ENCODE peak calls at places on chromosome 4, in seven cellular contexts. E is left lung; U is endothelial cell; R is stimulated activated CD4-positive, alpha-beta T cell treated with anti-CD3 and anti-CD28 coated beads, Interleukin-12 subunit alpha, Interleukin-12 subunit beta, amount 100 ng/mL, for 24 hours; Z is RPMI7951; D is central memory CD4-positive, alpha-beta T cell; S is NCI-H1092. A is an unnamed sample.

GRCh38 chr4:61505773-61506640 is 305.9 kb downstream of the ADGRL3 start:
- DNase-seq in R (no peak), D (no peak), E (no peak), U (no peak), S (no peak), Z (no peak), A (no peak)

GRCh38 chr4:65623509-65623908 is 46.8 kb downstream of the EPHA5 start:
- DNase-seq in D (no peak), U (no peak), E (no peak), R (no peak), Z (peak; percentile 24), S (no peak), A (no peak)

GRCh38 chr4:155891058-155891457 is 12.4 kb upstream of the TDO2 start:
- DNase-seq in S (no peak), Z (peak; percentile 83), R (no peak), D (no peak), U (no peak), E (no peak), A (no peak)

GRCh38 chr4:3766207-3766790 is at the start of gene ADRA2C:
- DNase-seq in D (no peak), R (no peak), Z (no peak), S (no peak), U (peak; percentile 32), E (no peak), A (no peak)

GRCh38 chr4:139582044-139582443 is 26.0 kb upstream of the SETD7 start:
- DNase-seq in S (no peak), D (no peak), E (no peak), U (no peak), R (no peak), Z (no peak), A (no peak)

GRCh38 chr4:95516528-95517011 is 32.2 kb downstream of the UNC5C start:
- DNase-seq in S (no peak), Z (no peak), R (no peak), U (no peak), E (no peak), D (no peak), A (no peak)

GRCh38 chr4:133270021-133270570 is 121.0 kb downstream of the PCDH10 start:
- DNase-seq in R (no peak), U (no peak), E (no peak), S (no peak), D (no peak), Z (no peak), A (no peak)

GRCh38 chr4:152294331-152294730 is 241.6 kb downstream of the FBXW7 start:
- DNase-seq in D (no peak), Z (no peak), E (no peak), R (no peak), U (no peak), S (no peak), A (no peak)

GRCh38 chr4:171954650-171955049 is 141.4 kb downstream of the GALNTL6 start:
- DNase-seq in D (no peak), Z (no peak), S (no peak), U (no peak), R (no peak), E (no peak), A (no peak)

GRCh38 chr4:158936238-158936637 is 166.6 kb upstream of the RAPGEF2 start:
- DNase-seq in S (no peak), E (no peak), D (no peak), U (no peak), Z (peak; percentile 15), R (no peak), A (no peak)

GRCh38 chr4:55080174-55080865 is 45.1 kb downstream of the KDR start:
- DNase-seq in D (no peak), E (no peak), R (no peak), S (no peak), U (no peak), Z (no peak), A (no peak)

GRCh38 chr4:105683038-105683437 is 25.5 kb downstream of the INTS12 start:
- DNase-seq in D (no peak), Z (no peak), U (no peak), E (no peak), R (no peak), S (no peak), A (no peak)

GRCh38 chr4:95248713-95249401 is 299.9 kb downstream of the UNC5C start:
- DNase-seq in E (no peak), Z (no peak), U (no peak), R (no peak), D (no peak), S (no peak), A (no peak)

GRCh38 chr4:2712261-2712842 is 43.8 kb downstream of the TNIP2 start:
- DNase-seq in E (no peak), S (no peak), U (peak; percentile 33), R (no peak), Z (peak; percentile 23), D (no peak), A (no peak)

GRCh38 chr4:156642161-156642560 is 329.4 kb downstream of the PDGFC start:
- DNase-seq in R (no peak), S (no peak), E (no peak), U (no peak), D (no peak), Z (peak; percentile 49), A (no peak)

GRCh38 chr4:82493721-82494425 is 63.5 kb downstream of the ENOPH1 start:
- DNase-seq in S (no peak), U (no peak), E (no peak), R (no peak), D (no peak), Z (peak; percentile 9), A (no peak)

GRCh38 chr4:3375688-3376087 is 66.1 kb upstream of the HGFAC start:
- DNase-seq in R (no peak), Z (peak; percentile 92), U (no peak), E (peak; percentile 62), D (no peak), S (peak; percentile 32), A (no peak)

GRCh38 chr4:90078440-90078839 is 48.8 kb upstream of the CCSER1 start:
- DNase-seq in Z (no peak), U (no peak), E (no peak), S (no peak), D (no peak), R (no peak), A (no peak)

GRCh38 chr4:20421586-20421985 is 169.9 kb downstream of the SLIT2 start:
- DNase-seq in Z (no peak), U (no peak), S (no peak), R (no peak), E (no peak), D (no peak), A (no peak)

GRCh38 chr4:77582151-77582550 is 23.5 kb upstream of the CXCL13 start:
- DNase-seq in S (no peak), R (no peak), D (no peak), Z (no peak), E (no peak), U (no peak), A (no peak)

GRCh38 chr4:140056015-140056414 is 98.0 kb downstream of the MAML3 start:
- DNase-seq in S (no peak), D (no peak), E (no peak), U (no peak), Z (no peak), R (no peak), A (no peak)

GRCh38 chr4:18106620-18107019 is 85.1 kb upstream of the LCORL start:
- DNase-seq in S (no peak), E (no peak), D (no peak), Z (no peak), R (no peak), U (no peak), A (no peak)

GRCh38 chr4:108155373-108155772 is 13.4 kb downstream of the LEF1 start:
- DNase-seq in E (no peak), S (no peak), U (no peak), R (no peak), D (no peak), Z (peak; percentile 78), A (no peak)

GRCh38 chr4:7687006-7687405 is 252.3 kb upstream of the PSAPL1 start:
- DNase-seq in R (no peak), S (no peak), Z (peak; percentile 56), U (no peak), E (peak; percentile 45), D (no peak), A (no peak)

GRCh38 chr4:38386654-38387188 is 277.3 kb upstream of the KLF3 start:
- DNase-seq in E (no peak), D (no peak), S (no peak), Z (no peak), U (no peak), R (no peak), A (no peak)

GRCh38 chr4:94527556-94528233 is 76.0 kb downstream of the PDLIM5 start:
- DNase-seq in S (no peak), U (no peak), D (no peak), Z (no peak), E (no peak), R (no peak), A (no peak)

GRCh38 chr4:147596377-147596776 is 20.8 kb upstream of the TMEM184C start:
- DNase-seq in D (no peak), R (no peak), U (no peak), Z (no peak), E (no peak), S (no peak), A (no peak)

GRCh38 chr4:165383757-165384156 is 4.9 kb downstream of the CPE start:
- DNase-seq in D (no peak), S (no peak), Z (no peak), U (no peak), R (no peak), E (no peak), A (no peak)

GRCh38 chr4:37607018-37607417 is 79.2 kb downstream of the RELL1 start:
- DNase-seq in Z (no peak), R (no peak), E (no peak), U (no peak), S (no peak), D (no peak), A (no peak)

GRCh38 chr4:139266208-139266582 is 13.8 kb downstream of the MGARP start:
- DNase-seq in Z (no peak), S (no peak), D (no peak), E (no peak), R (no peak), U (no peak), A (no peak)

GRCh38 chr4:62670509-62670908 is 1470.4 kb downstream of the ADGRL3 start:
- DNase-seq in Z (no peak), E (no peak), S (peak; percentile 78), U (no peak), R (no peak), D (no peak), A (no peak)

GRCh38 chr4:101238706-101239105 is 108.6 kb downstream of the PPP3CA start:
- DNase-seq in S (no peak), D (no peak), E (no peak), U (no peak), Z (peak; percentile 41), R (no peak), A (no peak)